ENCODE peak calls at places on chromosomes 2 and 18, in six cellular contexts. G, S, C, J, I and B are unnamed samples. For H3K9me3, the result is how much of the 10 kb centered on the place peaks cover.

GRCh38 chr2:237692601-237693079 is 65.3 kb downstream of the LRRFIP1 start:
- DNase-seq in G (no peak), S (no peak), C (no peak), J (peak), I (peak), B (peak)

GRCh38 chr18:5779922-5780321 is 115.4 kb downstream of the TMEM200C start:
- DNase-seq in G (no peak), S (no peak), C (no peak), J (no peak), I (no peak), B (no peak)

GRCh38 chr2:128313076-128313836 is 5.4 kb downstream of the HS6ST1 start:
- DNase-seq in G (peak), S (peak), C (no peak), J (no peak), I (no peak), B (no peak)

GRCh38 chr2:167761465-167762136 is 485.8 kb downstream of the STK39 start:
- DNase-seq in G (no peak), S (no peak), C (no peak), J (no peak), I (no peak), B (no peak)

GRCh38 chr2:154161286-154161685 is 289.6 kb downstream of the GALNT13 start:
- DNase-seq in G (no peak), S (no peak), C (no peak), J (no peak), I (no peak), B (no peak)

GRCh38 chr2:58436842-58437241 is 195.7 kb upstream of the FANCL start:
- DNase-seq in G (no peak), S (no peak), C (no peak), J (no peak), I (no peak), B (no peak)

GRCh38 chr2:16336916-16337315 is 328.7 kb downstream of the CYRIA start:
- DNase-seq in G (no peak), S (no peak), C (no peak), J (no peak), I (no peak), B (no peak)

GRCh38 chr2:30484995-30485394 is 37.9 kb downstream of the LCLAT1 start:
- DNase-seq in G (no peak), S (no peak), C (no peak), J (no peak), I (no peak), B (no peak)

GRCh38 chr18:47750889-47751423 is 179.5 kb downstream of the SMAD2 start:
- DNase-seq in G (no peak), S (no peak), C (no peak), J (no peak), I (peak), B (no peak)

GRCh38 chr2:190717764-190718651 is 69.1 kb downstream of the NAB1 start:
- DNase-seq in G (no peak), S (no peak), C (no peak), J (no peak), I (no peak), B (no peak)

GRCh38 chr2:3033315-3033714 is 344.3 kb downstream of the EIPR1 start:
- DNase-seq in G (no peak), S (no peak), C (no peak), J (no peak), I (peak), B (no peak)

GRCh38 chr2:228699400-228699799 is 517.9 kb upstream of the SPHKAP start:
- DNase-seq in G (no peak), S (no peak), C (no peak), J (no peak), I (no peak), B (no peak)

GRCh38 chr2:132774189-132774588 is 104.2 kb upstream of the LYPD1 start:
- DNase-seq in G (no peak), S (no peak), C (no peak), J (no peak), I (no peak), B (no peak)

GRCh38 chr2:241982711-241983570 is 113.4 kb downstream of the RTP5 start:
- DNase-seq in G (no peak), S (no peak), C (no peak), J (peak), I (no peak), B (no peak)

GRCh38 chr2:77567723-77568122 is 45.5 kb upstream of the LRRTM4 start:
- DNase-seq in G (no peak), S (no peak), C (no peak), J (peak), I (no peak), B (no peak)

GRCh38 chr18:45517181-45517741 is 98.0 kb upstream of the SLC14A2 start:
- DNase-seq in G (no peak), S (no peak), C (no peak), J (no peak), I (peak), B (peak)

GRCh38 chr2:147030966-147031760 is 813.7 kb upstream of the ACVR2A start:
- DNase-seq in G (no peak), S (no peak), C (no peak), J (no peak), I (no peak), B (no peak)

GRCh38 chr2:43084699-43085091 is 141.7 kb downstream of the ZFP36L2 start:
- DNase-seq in G (no peak), S (no peak), C (peak), J (no peak), I (no peak), B (peak)

GRCh38 chr2:68565858-68566257 is 77.5 kb upstream of the PROKR1 start:
- DNase-seq in G (peak), S (no peak), C (no peak), J (no peak), I (no peak), B (no peak)

GRCh38 chr2:188894979-188895378 is 79.2 kb upstream of the COL3A1 start:
- DNase-seq in G (no peak), S (no peak), C (no peak), J (no peak), I (no peak), B (no peak)

GRCh38 chr2:188894028-188894427 is 80.1 kb upstream of the COL3A1 start:
- DNase-seq in G (no peak), S (no peak), C (no peak), J (no peak), I (no peak), B (no peak)

GRCh38 chr2:188898261-188898660 is 75.9 kb upstream of the COL3A1 start:
- DNase-seq in G (no peak), S (no peak), C (no peak), J (no peak), I (no peak), B (no peak)

GRCh38 chr2:188892632-188893031 is 81.5 kb upstream of the COL3A1 start:
- DNase-seq in G (no peak), S (no peak), C (no peak), J (no peak), I (no peak), B (no peak)

GRCh38 chr2:188897096-188897495 is 77.1 kb upstream of the COL3A1 start:
- DNase-seq in G (no peak), S (no peak), C (peak), J (no peak), I (no peak), B (no peak)
- H3K27ac ChIP-seq in G (no peak), S (no peak), C (no peak), J (peak), I (no peak), B (peak)

GRCh38 chr2:115234707-115235106 is 792.3 kb downstream of the DPP10 start:
- DNase-seq in G (no peak), S (no peak), C (no peak), J (no peak), I (no peak), B (no peak)
- H3K9me3 ChIP-seq in G (under half), S (under half), C (under half), J (under half), I (under half), B (under half)

GRCh38 chr2:218995972-218996644 is 2.9 kb upstream of the CRYBA2 start:
- DNase-seq in G (peak), S (peak), C (peak), J (peak), I (peak), B (peak)
- TF ChIP-seq CTCF in G (peak), S (peak), C (peak), J (peak), I (peak), B (peak)

DNA sequence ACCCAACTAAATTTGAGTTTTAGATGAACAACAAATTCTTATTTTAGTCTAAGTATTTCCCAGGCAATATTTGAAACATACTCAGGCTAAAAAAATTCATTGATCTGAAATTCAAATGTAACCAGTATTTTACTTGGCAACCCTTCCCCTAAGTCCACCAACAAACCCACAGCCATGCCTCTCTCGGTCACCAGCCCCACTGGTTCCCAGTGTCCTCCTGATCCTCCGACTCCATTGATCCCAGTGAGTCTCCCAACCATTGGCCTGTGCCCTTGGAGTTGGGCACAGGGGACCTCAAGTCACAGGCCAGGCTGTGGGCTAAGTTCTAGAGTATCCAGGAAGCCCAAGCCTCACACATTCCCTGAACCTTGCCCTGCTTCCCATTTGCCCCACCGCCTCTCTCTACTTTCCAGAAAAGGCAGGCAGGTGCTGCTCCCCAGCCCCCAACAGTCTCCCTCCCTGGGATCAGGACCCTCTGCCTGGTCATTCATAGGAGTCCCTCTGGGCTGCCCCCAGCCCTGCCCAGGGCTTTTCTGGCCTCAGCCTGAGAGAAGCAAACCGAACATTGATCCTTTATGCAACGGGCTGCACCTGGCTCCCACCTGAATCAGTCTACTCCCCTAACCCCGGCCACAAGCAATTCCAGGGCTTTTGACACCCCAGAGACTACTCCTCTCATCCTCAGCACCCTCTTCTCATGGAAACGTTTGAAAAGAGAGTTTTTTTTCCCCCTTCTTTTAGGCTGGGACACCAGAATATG is 81.3 kb downstream of the HS1BP3 start:
- DNase-seq in G (no peak), S (no peak), C (no peak), J (no peak), I (no peak), B (no peak)
- H3K27ac ChIP-seq in G (peak), S (no peak), C (peak), J (no peak), I (peak), B (no peak)

GRCh38 chr2:219521066-219521880 is 7.0 kb downstream of the ASIC4 start:
- DNase-seq in G (peak), S (no peak), C (no peak), J (peak), I (no peak), B (peak)
- H3K9me3 ChIP-seq in G (under half), S (under half), C (under half), J (under half), I (under half), B (under half)

GRCh38 chr2:214196260-214196659 is 214.6 kb upstream of the VWC2L start:
- DNase-seq in G (no peak), S (no peak), C (no peak), J (no peak), I (no peak), B (no peak)

GRCh38 chr2:214192711-214193110 is 218.1 kb upstream of the VWC2L start:
- DNase-seq in G (no peak), S (no peak), C (no peak), J (no peak), I (no peak), B (no peak)

DNA sequence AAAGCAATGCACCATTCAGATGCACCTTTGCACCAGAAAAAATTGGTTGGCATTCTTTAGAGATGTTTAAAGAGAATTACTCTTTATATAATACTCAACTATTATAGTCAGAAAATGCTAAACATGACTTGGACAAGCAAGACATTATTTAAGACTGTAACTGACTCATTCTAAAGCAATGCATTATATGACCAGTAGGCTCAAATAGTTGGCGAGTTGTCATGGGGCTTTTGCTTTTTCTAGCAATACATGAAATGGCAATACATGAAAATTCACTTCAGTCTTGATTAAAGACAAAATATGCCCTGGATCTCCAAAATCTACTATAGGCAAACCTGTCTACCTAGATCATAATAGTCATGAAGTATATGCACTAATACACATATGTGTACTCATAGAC is 216.9 kb upstream of the VWC2L start:
- DNase-seq in G (no peak), S (no peak), C (no peak), J (no peak), I (no peak), B (no peak)
- TF ChIP-seq CTCF in G (no peak), S (no peak), C (no peak), J (no peak), I (no peak), B (no peak)

GRCh38 chr2:135874966-135875365 is 1.3 kb downstream of the MCM6 start:
- DNase-seq in G (no peak), S (no peak), C (no peak), J (no peak), I (no peak), B (no peak)
- H3K27ac ChIP-seq in G (peak), S (peak), C (no peak), J (no peak), I (no peak), B (no peak)

GRCh38 chr18:13915973-13916372 is 637 bp upstream of the MC2R start:
- DNase-seq in G (no peak), S (no peak), C (peak), J (no peak), I (no peak), B (no peak)
- H3K9me3 ChIP-seq in G (under half), S (under half), C (under half), J (under half), I (under half), B (under half)